ENCODE peak calls at places on chromosomes 2 and 18, in nine cellular contexts. One of them, this sample, is unnamed.

GRCh38 chr18:30870466-30870865 is 172.1 kb downstream of the DSC3 start:
- DNase-seq in AG09309: no peak
- DNase-seq in colonic mucosa: no peak
- DNase-seq in PC-3: no peak
- DNase-seq in foreskin fibroblast: no peak
- DNase-seq in AG04449: no peak
- DNase-seq in ovary: no peak
- DNase-seq in fibroblast of the aortic adventitia: no peak
- DNase-seq in SK-N-SH: no peak
- DNase-seq in this sample: no peak

GRCh38 chr2:164514491-164514890 is 106.8 kb downstream of the GRB14 start:
- DNase-seq in AG04449: no peak
- DNase-seq in AG09309: no peak
- DNase-seq in fibroblast of the aortic adventitia: peak; percentile 24
- DNase-seq in ovary: no peak
- DNase-seq in SK-N-SH: no peak
- DNase-seq in colonic mucosa: no peak
- DNase-seq in PC-3: peak; percentile 95
- DNase-seq in foreskin fibroblast: no peak
- DNase-seq in this sample: no peak

GRCh38 chr2:146240376-146240775 is 1604.5 kb upstream of the ACVR2A start:
- DNase-seq in AG04449: no peak
- DNase-seq in ovary: no peak
- DNase-seq in colonic mucosa: no peak
- DNase-seq in foreskin fibroblast: peak; percentile 16
- DNase-seq in SK-N-SH: no peak
- DNase-seq in fibroblast of the aortic adventitia: peak; percentile 15
- DNase-seq in AG09309: no peak
- DNase-seq in PC-3: no peak
- DNase-seq in this sample: no peak

GRCh38 chr2:186977433-186978045 is 128.6 kb upstream of the ZSWIM2 start:
- DNase-seq in foreskin fibroblast: no peak
- DNase-seq in colonic mucosa: no peak
- DNase-seq in PC-3: no peak
- DNase-seq in ovary: no peak
- DNase-seq in AG04449: no peak
- DNase-seq in AG09309: no peak
- DNase-seq in SK-N-SH: no peak
- DNase-seq in fibroblast of the aortic adventitia: no peak
- DNase-seq in this sample: no peak

GRCh38 chr2:199405241-199405640 is 52.5 kb downstream of the SATB2 start:
- DNase-seq in SK-N-SH: no peak
- DNase-seq in PC-3: peak; percentile 18
- DNase-seq in colonic mucosa: no peak
- DNase-seq in ovary: no peak
- DNase-seq in fibroblast of the aortic adventitia: peak; percentile 41
- DNase-seq in foreskin fibroblast: peak; percentile 58
- DNase-seq in AG04449: no peak
- DNase-seq in AG09309: no peak
- DNase-seq in this sample: no peak

GRCh38 chr2:200812122-200813022 is 662 bp downstream of the BZW1 start:
- DNase-seq in AG04449: no peak
- DNase-seq in colonic mucosa: peak; percentile 87
- DNase-seq in PC-3: peak; percentile 70
- DNase-seq in SK-N-SH: peak; percentile 82
- DNase-seq in AG09309: no peak
- DNase-seq in fibroblast of the aortic adventitia: peak; percentile 61
- DNase-seq in ovary: peak; percentile 61
- DNase-seq in foreskin fibroblast: peak; percentile 82
- DNase-seq in this sample: no peak

GRCh38 chr2:179454443-179455218 is 190.0 kb upstream of the SESTD1 start:
- DNase-seq in ovary: no peak
- DNase-seq in PC-3: peak; percentile 91
- DNase-seq in SK-N-SH: no peak
- DNase-seq in colonic mucosa: no peak
- DNase-seq in AG04449: peak; percentile 93
- DNase-seq in foreskin fibroblast: peak; percentile 92
- DNase-seq in fibroblast of the aortic adventitia: peak; percentile 86
- DNase-seq in AG09309: peak; percentile 70
- DNase-seq in this sample: peak; percentile 71

GRCh38 chr2:238100049-238100820 is at the start of gene ESPNL:
- DNase-seq in colonic mucosa: no peak
- DNase-seq in AG04449: no peak
- DNase-seq in AG09309: no peak
- DNase-seq in fibroblast of the aortic adventitia: no peak
- DNase-seq in foreskin fibroblast: no peak
- DNase-seq in ovary: peak; percentile 3
- DNase-seq in PC-3: peak; percentile 12
- DNase-seq in SK-N-SH: peak; percentile 66
- DNase-seq in this sample: no peak

GRCh38 chr2:136242687-136243277 is 124.8 kb upstream of the CXCR4 start:
- DNase-seq in foreskin fibroblast: no peak
- DNase-seq in ovary: no peak
- DNase-seq in colonic mucosa: no peak
- DNase-seq in PC-3: no peak
- DNase-seq in fibroblast of the aortic adventitia: no peak
- DNase-seq in SK-N-SH: no peak
- DNase-seq in AG04449: no peak
- DNase-seq in AG09309: no peak
- DNase-seq in this sample: no peak

GRCh38 chr18:5894613-5895299 is 566 bp downstream of the TMEM200C start:
- DNase-seq in PC-3: no peak
- DNase-seq in AG09309: no peak
- DNase-seq in foreskin fibroblast: peak; percentile 12
- DNase-seq in ovary: peak; percentile 15
- DNase-seq in AG04449: no peak
- DNase-seq in SK-N-SH: peak; percentile 73
- DNase-seq in colonic mucosa: no peak
- DNase-seq in fibroblast of the aortic adventitia: no peak
- DNase-seq in this sample: no peak

GRCh38 chr18:46416706-46417638 is 240.0 kb downstream of the LOXHD1 start:
- DNase-seq in AG04449: no peak
- DNase-seq in ovary: no peak
- DNase-seq in fibroblast of the aortic adventitia: no peak
- DNase-seq in PC-3: no peak
- DNase-seq in SK-N-SH: no peak
- DNase-seq in colonic mucosa: no peak
- DNase-seq in foreskin fibroblast: no peak
- DNase-seq in AG09309: no peak
- DNase-seq in this sample: no peak

DNA sequence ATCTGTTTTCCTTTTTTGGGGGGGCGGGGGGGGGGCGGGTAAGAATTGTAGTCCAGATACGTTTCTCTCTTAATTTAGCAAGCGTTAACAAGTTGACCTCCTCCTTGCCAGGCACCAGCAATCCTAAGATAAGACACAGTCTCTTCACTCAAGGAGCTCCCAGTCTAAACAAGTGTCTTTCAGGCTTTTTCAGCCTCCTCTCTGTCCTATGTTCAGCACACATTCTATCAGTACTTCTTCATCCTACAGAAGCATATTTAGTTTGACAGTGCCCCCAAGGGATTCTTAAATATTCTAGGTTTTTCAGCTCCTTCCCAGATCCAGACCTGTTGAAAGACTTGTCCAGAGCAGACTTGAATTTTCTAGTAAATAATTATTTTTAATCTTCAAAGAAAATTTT is 2.7 kb downstream of the PPP1CB start:
- DNase-seq in AG04449: no peak
- DNase-seq in colonic mucosa: no peak
- DNase-seq in AG09309: no peak
- DNase-seq in ovary: no peak
- DNase-seq in PC-3: peak; percentile 27
- DNase-seq in SK-N-SH: no peak
- DNase-seq in foreskin fibroblast: peak; percentile 12
- DNase-seq in fibroblast of the aortic adventitia: peak; percentile 51
- DNase-seq in this sample: no peak
- H3K4me3 ChIP-seq in AG04449: peak overlapping the region; percentile 18
- H3K4me3 ChIP-seq in colonic mucosa: no peak overlapping the region
- H3K4me3 ChIP-seq in AG09309: no peak overlapping the region
- H3K4me3 ChIP-seq in ovary: peak overlapping the region; percentile 99
- H3K4me3 ChIP-seq in PC-3: peak overlapping the region; percentile 88
- H3K4me3 ChIP-seq in SK-N-SH: no peak overlapping the region
- H3K4me3 ChIP-seq in foreskin fibroblast: peak overlapping the region; percentile 88
- H3K4me3 ChIP-seq in fibroblast of the aortic adventitia: peak overlapping the region; percentile 52
- H3K4me3 ChIP-seq in this sample: peak overlapping the region; percentile 10

GRCh38 chr18:67514465-67514864 is 2.1 kb downstream of the DSEL start:
- DNase-seq in PC-3: no peak
- DNase-seq in foreskin fibroblast: no peak
- DNase-seq in colonic mucosa: no peak
- DNase-seq in ovary: no peak
- DNase-seq in AG04449: no peak
- DNase-seq in fibroblast of the aortic adventitia: peak; percentile 31
- DNase-seq in SK-N-SH: peak; percentile 41
- DNase-seq in AG09309: no peak
- DNase-seq in this sample: no peak

GRCh38 chr18:67516432-67517223 is at the start of gene DSEL:
- DNase-seq in fibroblast of the aortic adventitia: peak; percentile 94
- DNase-seq in PC-3: peak; percentile 89
- DNase-seq in foreskin fibroblast: peak; percentile 99
- DNase-seq in AG09309: peak; percentile 71
- DNase-seq in colonic mucosa: peak; percentile 99
- DNase-seq in SK-N-SH: peak; percentile 97
- DNase-seq in ovary: peak; percentile 99
- DNase-seq in AG04449: peak; percentile 47
- DNase-seq in this sample: peak; percentile 72

GRCh38 chr18:67517224-67517765 is 775 bp upstream of the DSEL start:
- DNase-seq in AG04449: no peak
- DNase-seq in colonic mucosa: no peak
- DNase-seq in ovary: peak; percentile 20
- DNase-seq in AG09309: no peak
- DNase-seq in fibroblast of the aortic adventitia: no peak
- DNase-seq in PC-3: no peak
- DNase-seq in SK-N-SH: no peak
- DNase-seq in foreskin fibroblast: peak; percentile 36
- DNase-seq in this sample: no peak

GRCh38 chr18:67514901-67515540 is 1.5 kb downstream of the DSEL start:
- DNase-seq in fibroblast of the aortic adventitia: peak; percentile 41
- DNase-seq in AG04449: no peak
- DNase-seq in ovary: no peak
- DNase-seq in AG09309: no peak
- DNase-seq in PC-3: peak; percentile 38
- DNase-seq in colonic mucosa: no peak
- DNase-seq in foreskin fibroblast: no peak
- DNase-seq in SK-N-SH: no peak
- DNase-seq in this sample: no peak

DNA sequence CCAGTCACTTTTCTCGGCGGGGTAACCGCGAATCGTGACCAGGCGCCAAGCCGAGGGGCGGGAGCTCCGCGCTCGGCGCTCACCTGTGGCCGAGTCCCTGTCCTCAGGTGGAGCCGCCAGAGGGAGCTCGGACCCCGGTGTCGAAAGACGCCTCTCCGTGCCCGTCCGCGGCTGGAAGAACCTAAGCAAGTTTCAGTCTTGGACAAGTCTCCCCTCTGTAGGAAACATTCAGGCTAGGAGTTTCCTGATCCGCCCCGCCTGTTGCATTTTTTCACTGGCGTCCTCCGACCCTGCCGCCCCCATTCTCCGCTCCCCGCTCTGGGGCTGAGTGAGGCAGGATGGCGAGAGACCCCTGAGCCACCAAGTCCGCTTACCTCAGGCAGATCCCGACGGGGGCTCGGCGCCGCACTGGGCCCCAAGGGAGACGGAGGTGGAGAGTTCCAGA is 511 bp downstream of the DSEL start:
- DNase-seq in AG09309: peak; percentile 54
- DNase-seq in foreskin fibroblast: peak; percentile 93
- DNase-seq in colonic mucosa: peak; percentile 85
- DNase-seq in fibroblast of the aortic adventitia: peak; percentile 87
- DNase-seq in ovary: peak; percentile 85
- DNase-seq in PC-3: peak; percentile 93
- DNase-seq in SK-N-SH: peak; percentile 78
- DNase-seq in AG04449: peak; percentile 29
- DNase-seq in this sample: peak; percentile 55
- TF ChIP-seq CTCF in AG09309: peak; percentile 83
- TF ChIP-seq CTCF in foreskin fibroblast: peak; percentile 81
- TF ChIP-seq CTCF in colonic mucosa: peak; percentile 49
- TF ChIP-seq CTCF in fibroblast of the aortic adventitia: peak; percentile 77
- TF ChIP-seq CTCF in ovary: peak; percentile 50
- TF ChIP-seq CTCF in PC-3: peak; percentile 83
- TF ChIP-seq CTCF in SK-N-SH: peak; percentile 80
- TF ChIP-seq CTCF in AG04449: peak; percentile 91
- TF ChIP-seq CTCF in this sample: peak; percentile 84

DNA sequence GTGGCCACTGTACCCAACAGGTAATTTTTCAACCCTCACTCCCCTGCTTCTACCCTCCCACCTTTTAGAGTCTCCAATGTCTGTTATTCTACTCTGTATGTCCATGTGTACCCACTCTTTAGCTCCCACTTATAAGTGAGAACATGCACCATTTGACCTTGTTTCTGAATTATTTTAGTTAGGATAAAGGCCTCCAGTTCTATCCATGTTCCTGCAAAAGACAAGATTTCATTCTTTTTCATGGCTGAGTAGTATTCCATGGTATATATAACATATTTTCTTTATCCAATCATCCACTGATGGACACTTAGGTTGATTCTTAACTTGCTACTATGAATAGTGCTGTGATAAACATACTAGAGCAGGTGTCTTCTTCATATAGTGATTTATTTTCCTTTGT is 9.1 kb downstream of the PECR start:
- DNase-seq in fibroblast of the aortic adventitia: no peak
- DNase-seq in SK-N-SH: no peak
- DNase-seq in PC-3: no peak
- DNase-seq in ovary: no peak
- DNase-seq in foreskin fibroblast: no peak
- DNase-seq in AG04449: no peak
- DNase-seq in colonic mucosa: no peak
- DNase-seq in AG09309: no peak
- DNase-seq in this sample: no peak
- H3K4me3 ChIP-seq in fibroblast of the aortic adventitia: no peak overlapping the region
- H3K4me3 ChIP-seq in SK-N-SH: no peak overlapping the region
- H3K4me3 ChIP-seq in PC-3: no peak overlapping the region
- H3K4me3 ChIP-seq in ovary: no peak overlapping the region
- H3K4me3 ChIP-seq in foreskin fibroblast: no peak overlapping the region
- H3K4me3 ChIP-seq in AG04449: no peak overlapping the region
- H3K4me3 ChIP-seq in colonic mucosa: no peak overlapping the region
- H3K4me3 ChIP-seq in AG09309: no peak overlapping the region
- H3K4me3 ChIP-seq in this sample: no peak overlapping the region

DNA sequence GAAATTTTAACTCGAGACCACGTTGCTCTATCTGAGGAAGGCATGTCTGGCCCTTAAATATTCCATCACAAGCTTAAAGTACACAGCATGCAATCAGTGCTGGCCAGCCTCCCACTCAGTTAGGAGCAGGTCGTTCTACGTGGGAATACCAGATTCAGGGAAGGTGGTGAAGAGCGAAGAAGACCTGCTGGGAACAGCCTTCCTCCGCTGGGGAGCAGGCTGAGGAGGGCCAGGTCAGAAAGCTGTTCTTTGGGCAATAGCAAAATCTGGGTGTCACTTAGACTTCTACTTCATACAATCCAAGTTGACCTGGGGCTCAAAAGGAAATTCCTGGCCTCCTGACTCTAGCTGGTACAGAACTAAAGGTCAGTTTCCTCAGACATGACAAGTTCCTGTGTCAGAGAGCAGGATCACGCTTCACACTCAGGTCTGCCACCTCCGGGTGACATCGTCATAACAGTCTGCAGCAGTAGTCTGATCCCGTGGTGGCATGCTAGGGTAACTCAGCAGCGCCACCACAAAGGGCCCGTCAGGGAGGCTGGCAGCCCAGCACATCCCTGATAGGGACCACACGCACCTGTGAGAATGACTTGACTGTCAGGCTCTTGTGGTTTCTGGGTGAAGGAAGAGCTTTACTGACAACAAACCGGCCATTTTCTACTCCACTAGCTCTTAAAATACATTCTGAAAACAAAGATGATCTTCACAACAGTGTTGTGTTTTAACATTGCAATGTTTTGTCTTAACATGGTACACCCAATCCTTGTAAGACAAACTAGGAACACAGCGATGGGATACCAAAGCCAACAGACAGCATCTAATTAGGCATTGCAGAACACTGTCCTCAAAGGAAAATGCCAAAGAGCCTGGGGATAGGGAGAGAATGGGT is 35.2 kb upstream of the NAPG start:
- DNase-seq in fibroblast of the aortic adventitia: no peak
- DNase-seq in PC-3: peak; percentile 48
- DNase-seq in colonic mucosa: no peak
- DNase-seq in AG09309: no peak
- DNase-seq in SK-N-SH: no peak
- DNase-seq in foreskin fibroblast: no peak
- DNase-seq in ovary: no peak
- DNase-seq in AG04449: no peak
- DNase-seq in this sample: no peak
- TF ChIP-seq CTCF in fibroblast of the aortic adventitia: no peak
- TF ChIP-seq CTCF in PC-3: peak; percentile 55
- TF ChIP-seq CTCF in colonic mucosa: no peak
- TF ChIP-seq CTCF in AG09309: no peak
- TF ChIP-seq CTCF in SK-N-SH: no peak
- TF ChIP-seq CTCF in foreskin fibroblast: no peak
- TF ChIP-seq CTCF in ovary: no peak
- TF ChIP-seq CTCF in AG04449: no peak
- TF ChIP-seq CTCF in this sample: no peak

This sample was measured in retinal pigment epithelial cell.